ENCODE peak calls at places on chromosomes 4 and X, in six cellular contexts. X is OCI-LY7; E is AG09309; S is suprapubic skin; I is uterus; H is effector memory CD4-positive, alpha-beta T cell. M is an unnamed sample.

GRCh38 chrX:134982748-134983147 is 8.0 kb upstream of the SMIM10 start:
- DNase-seq in S (no peak), I (no peak), H (no peak), E (no peak), X (no peak), M (no peak)

GRCh38 chr4:147056951-147057630 is 111.4 kb upstream of the TTC29 start:
- DNase-seq in S (no peak), X (peak; percentile 12), I (no peak), H (no peak), E (no peak), M (no peak)

GRCh38 chrX:140090800-140091275 is 125.5 kb upstream of the CXorf66 start:
- DNase-seq in I (no peak), E (no peak), H (no peak), X (no peak), S (no peak), M (no peak)

GRCh38 chr4:170750519-170750918 is 660.8 kb upstream of the AADAT start:
- DNase-seq in S (no peak), E (no peak), H (no peak), X (no peak), I (no peak), M (no peak)

GRCh38 chr4:11720292-11720691 is 291.6 kb upstream of the HS3ST1 start:
- DNase-seq in X (no peak), S (no peak), H (no peak), E (no peak), I (no peak), M (no peak)

GRCh38 chrX:15465347-15465746 is 27.8 kb downstream of the PIR start:
- DNase-seq in I (peak; percentile 66), H (no peak), S (no peak), E (no peak), X (peak; percentile 64), M (no peak)

GRCh38 chrX:145190801-145191389 is 56.4 kb upstream of the SPANXN1 start:
- DNase-seq in S (no peak), I (no peak), X (peak; percentile 1), E (no peak), H (no peak), M (no peak)

GRCh38 chrX:56797966-56798711 is 69.1 kb downstream of the NBDY start:
- DNase-seq in I (no peak), X (no peak), H (no peak), E (no peak), S (no peak), M (no peak)

GRCh38 chr4:82044141-82044993 is 329.4 kb downstream of the HNRNPD start:
- DNase-seq in H (no peak), I (peak; percentile 12), S (peak; percentile 79), X (no peak), E (no peak), M (peak; percentile 69)

GRCh38 chrX:27186671-27187070 is 276.5 kb downstream of the PPP4R3C start:
- DNase-seq in I (no peak), S (no peak), E (no peak), X (peak; percentile 30), H (no peak), M (no peak)

GRCh38 chr4:122480023-122480422 is 23.5 kb upstream of the IL2 start:
- DNase-seq in S (no peak), H (no peak), X (no peak), E (peak; percentile 24), I (no peak), M (no peak)

GRCh38 chr4:71026086-71026485 is 32.6 kb downstream of the DCK start:
- DNase-seq in H (no peak), I (no peak), S (no peak), X (no peak), E (peak; percentile 42), M (no peak)

GRCh38 chr4:38322709-38323108 is 341.3 kb upstream of the KLF3 start:
- DNase-seq in H (no peak), I (no peak), E (peak; percentile 55), X (no peak), S (no peak), M (peak; percentile 73)

DNA sequence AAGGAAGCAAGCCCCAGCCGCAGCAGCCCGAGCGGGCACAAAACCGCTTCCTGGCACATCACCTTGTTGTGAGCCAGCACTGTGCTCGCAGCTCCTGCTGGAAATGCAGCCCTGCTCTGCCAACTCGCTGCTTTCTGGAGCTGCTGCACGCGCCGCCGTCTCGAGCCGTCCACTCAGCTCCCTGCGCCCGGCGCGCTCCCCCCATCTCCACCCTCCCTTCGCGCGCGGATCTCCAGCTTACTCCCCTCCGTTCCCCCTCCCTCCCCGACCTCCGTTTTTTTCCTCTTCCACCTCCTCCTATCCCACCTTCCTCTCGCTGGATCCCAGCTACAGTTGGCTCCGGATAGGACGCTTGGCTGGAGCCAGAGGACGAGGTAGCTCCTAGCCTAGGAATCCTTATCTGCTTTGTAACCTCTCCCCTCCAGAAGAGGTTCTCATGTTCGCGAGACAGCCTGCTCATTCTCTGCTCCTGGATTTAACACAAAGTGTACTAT is at the start of gene SPOCK3:
- DNase-seq in H (no peak), X (no peak), E (no peak), I (no peak), S (no peak), M (peak; percentile 34)
- H3K4me3 ChIP-seq in H (no peak within 1 kb of the TSS), X (no peak within 1 kb of the TSS), E (peak within 1 kb of the TSS; percentile 32), I (peak within 1 kb of the TSS; percentile 30), S (peak within 1 kb of the TSS; percentile 44), M (peak within 1 kb of the TSS; percentile 21)

DNA sequence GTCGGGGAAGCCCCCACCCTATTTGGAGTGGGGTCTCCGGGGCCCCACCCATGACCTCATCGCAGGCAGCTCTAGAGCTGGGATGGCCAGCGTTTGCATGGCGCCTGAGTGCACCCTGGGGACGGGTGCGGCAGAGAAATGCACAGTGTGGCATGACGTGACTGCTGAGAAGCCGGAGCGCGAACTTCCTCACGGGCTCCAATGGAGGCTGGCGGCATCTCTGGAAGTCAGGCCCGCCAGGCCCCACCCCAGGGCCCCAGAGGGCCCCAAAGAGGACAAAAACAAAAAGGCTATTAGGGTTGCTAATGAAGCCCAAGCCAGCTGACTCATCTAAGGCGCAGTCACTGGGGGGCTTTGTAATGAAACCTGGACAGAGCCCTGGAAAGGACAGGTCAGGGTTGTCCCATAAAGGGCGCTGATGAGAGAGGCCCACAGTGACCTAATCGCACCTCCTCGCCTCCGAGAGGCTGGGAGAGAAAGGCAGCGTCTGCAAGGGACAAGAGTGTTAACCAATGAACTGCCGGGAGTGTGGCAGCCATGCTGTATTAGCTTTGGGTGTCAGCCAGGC is 86.0 kb upstream of the C1QTNF7 start:
- DNase-seq in S (peak; percentile 79), I (no peak), X (no peak), E (no peak), H (no peak), M (peak; percentile 33)
- H3K4me3 ChIP-seq in S (no peak overlapping the region), I (no peak overlapping the region), X (no peak overlapping the region), E (no peak overlapping the region), H (no peak overlapping the region), M (no peak overlapping the region)

GRCh38 chr4:40241936-40242590 is 45.2 kb downstream of the RHOH start:
- DNase-seq in E (no peak), H (peak; percentile 46), I (no peak), S (no peak), X (no peak), M (no peak)
- H3K4me3 ChIP-seq in E (no peak overlapping the region), H (no peak overlapping the region), I (no peak overlapping the region), S (no peak overlapping the region), X (no peak overlapping the region), M (no peak overlapping the region)

GRCh38 chrX:103215037-103215767 is at the start of gene BEX4:
- DNase-seq in I (peak; percentile 82), X (no peak), S (peak; percentile 90), E (no peak), H (peak; percentile 59), M (peak; percentile 91)
- H3K4me3 ChIP-seq in I (peak within 1 kb of the TSS; percentile 60), X (no peak within 1 kb of the TSS), S (peak within 1 kb of the TSS; percentile 73), E (peak within 1 kb of the TSS; percentile 51), H (peak within 1 kb of the TSS; percentile 62), M (peak within 1 kb of the TSS; percentile 96)